ENCODE peak calls at places on chromosomes 11 and 22, in five cellular contexts. O, S, U, B and F are unnamed samples.

GRCh38 chr11:6640985-6641701 is 14.5 kb downstream of the DCHS1 start:
- DNase-seq in U (no peak), B (no peak), S (no peak), O (peak), F (no peak)

GRCh38 chr11:63537293-63538101 is 889 bp downstream of the PLAAT4 start:
- DNase-seq in U (peak), B (peak), O (peak), S (no peak), F (no peak)

GRCh38 chr11:83072689-83073242 is 1.1 kb upstream of the RAB30 start:
- DNase-seq in S (no peak), U (no peak), O (no peak), B (no peak), F (no peak)

GRCh38 chr11:99366476-99366992 is 345.8 kb downstream of the CNTN5 start:
- DNase-seq in B (no peak), S (no peak), O (no peak), U (no peak), F (no peak)

GRCh38 chr22:47564651-47565050 is 802.2 kb downstream of the TBC1D22A start:
- DNase-seq in B (no peak), U (no peak), S (no peak), O (no peak), F (no peak)

GRCh38 chr22:33884829-33885228 is 35.4 kb downstream of the LARGE1 start:
- DNase-seq in U (no peak), S (no peak), B (no peak), O (no peak), F (no peak)

GRCh38 chr11:67071420-67072284 is 15.0 kb downstream of the RHOD start:
- DNase-seq in S (peak), O (peak), B (peak), U (peak), F (peak)

GRCh38 chr11:93329936-93330445 is 551 bp upstream of the DEUP1 start:
- DNase-seq in B (peak), U (no peak), S (no peak), O (no peak), F (peak)

GRCh38 chr11:131198161-131198560 is 172.3 kb upstream of the NTM start:
- DNase-seq in S (no peak), U (no peak), B (no peak), O (no peak), F (no peak)

GRCh38 chr11:10452211-10452767 is 2.8 kb upstream of the AMPD3 start:
- DNase-seq in S (no peak), U (no peak), O (no peak), B (no peak), F (no peak)

GRCh38 chr22:20186871-20187546 is 36.2 kb upstream of the CCDC188 start:
- DNase-seq in U (no peak), S (no peak), O (no peak), B (no peak), F (peak)

GRCh38 chr22:46287873-46288751 is 8.6 kb upstream of the GTSE1 start:
- DNase-seq in B (peak), U (peak), S (peak), O (peak), F (no peak)

GRCh38 chr11:10459029-10459970 is 4.2 kb downstream of the AMPD3 start:
- DNase-seq in B (peak), O (no peak), S (no peak), U (no peak), F (peak)

GRCh38 chr11:82703796-82704195 is 29.9 kb downstream of the FAM181B start:
- DNase-seq in O (no peak), B (no peak), S (no peak), U (no peak), F (no peak)

GRCh38 chr22:40898850-40899357 is 37.0 kb upstream of the DNAJB7 start:
- DNase-seq in S (no peak), B (peak), O (no peak), U (no peak), F (no peak)

GRCh38 chr11:93494341-93494740 is 48.9 kb downstream of the SMCO4 start:
- DNase-seq in O (no peak), S (no peak), B (no peak), U (no peak), F (no peak)

GRCh38 chr22:19871845-19872778 is 17.4 kb upstream of the GNB1L start:
- DNase-seq in U (no peak), B (peak), O (peak), S (peak), F (no peak)

GRCh38 chr22:44462246-44463015 is 35.6 kb downstream of the RTL6 start:
- DNase-seq in O (no peak), U (no peak), S (no peak), B (peak), F (no peak)

GRCh38 chr11:12119502-12119901 is 9.1 kb downstream of the MICAL2 start:
- DNase-seq in U (no peak), S (no peak), B (no peak), O (no peak), F (no peak)

GRCh38 chr11:123430736-123431356 is 777 bp downstream of the GRAMD1B start:
- DNase-seq in O (peak), U (peak), B (peak), S (peak), F (no peak)

GRCh38 chr11:18769802-18770456 is 21.7 kb downstream of the PTPN5 start:
- DNase-seq in O (no peak), B (no peak), S (no peak), U (no peak), F (no peak)

GRCh38 chr22:40855960-40856512 is 403 bp downstream of the ST13 start:
- DNase-seq in S (no peak), U (no peak), O (no peak), B (peak), F (no peak)

GRCh38 chr22:37633693-37634504 is 5.6 kb upstream of the SH3BP1 start:
- DNase-seq in S (peak), B (peak), U (peak), O (peak), F (peak)

GRCh38 chr11:91956711-91957110 is 267.9 kb upstream of the FAT3 start:
- DNase-seq in B (no peak), U (no peak), O (no peak), S (no peak), F (no peak)

GRCh38 chr11:78323356-78323755 is 94.3 kb downstream of the GAB2 start:
- DNase-seq in U (no peak), S (no peak), O (no peak), B (no peak), F (no peak)

GRCh38 chr11:2940166-2940929 is 11.1 kb upstream of the PHLDA2 start:
- DNase-seq in U (no peak), O (peak), B (no peak), S (peak), F (no peak)

GRCh38 chr11:131897976-131898375 is 527.6 kb downstream of the NTM start:
- DNase-seq in S (no peak), B (no peak), O (no peak), U (no peak), F (no peak)

GRCh38 chr11:75276696-75277095 is 36.1 kb downstream of the TPBGL start:
- DNase-seq in O (peak), U (no peak), B (peak), S (no peak), F (no peak)

GRCh38 chr11:93740802-93741093 is 547 bp downstream of the TAF1D start:
- DNase-seq in S (peak), O (peak), B (peak), U (peak), F (peak)

GRCh38 chr22:45511847-45512261 is 9.2 kb downstream of the FBLN1 start:
- DNase-seq in O (peak), S (no peak), B (peak), U (no peak), F (no peak)

GRCh38 chr11:72235351-72236057 is 8.5 kb downstream of the PHOX2A start:
- DNase-seq in S (no peak), B (peak), U (no peak), O (no peak), F (no peak)

GRCh38 chr11:92141159-92141558 is 83.5 kb upstream of the FAT3 start:
- DNase-seq in O (no peak), B (peak), U (no peak), S (no peak), F (no peak)

DNA sequence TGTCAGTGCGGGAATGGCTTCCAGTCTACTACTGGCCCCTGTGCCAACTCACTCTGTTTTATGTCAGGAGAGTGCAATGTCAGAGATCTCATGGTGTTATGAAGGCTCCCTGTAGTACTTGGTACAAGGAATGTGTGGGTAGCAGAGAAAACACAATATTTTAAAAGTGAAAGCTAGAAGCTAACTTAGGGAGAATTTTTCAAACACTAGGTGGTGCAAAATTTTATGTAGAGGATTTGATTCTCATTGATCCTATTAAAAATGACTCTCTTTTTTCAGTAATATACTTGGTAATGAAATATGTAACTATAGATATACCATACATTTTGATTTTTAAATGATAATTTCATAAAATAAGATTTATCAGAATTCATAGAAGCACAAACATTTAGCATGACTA is 134.7 kb downstream of the JRKL start:
- DNase-seq in S (no peak), B (no peak), U (no peak), O (no peak), F (no peak)
- TF ChIP-seq CTCF in S (peak), B (no peak), U (no peak), O (no peak), F (no peak)

GRCh38 chr11:69535928-69536327 is 54.5 kb downstream of the LINC01488 start:
- DNase-seq in S (peak), U (no peak), O (no peak), B (no peak), F (no peak)

GRCh38 chr11:69537855-69538640 is 56.6 kb downstream of the LINC01488 start:
- DNase-seq in O (no peak), S (no peak), B (no peak), U (no peak), F (no peak)

GRCh38 chr11:69534166-69534530 is 52.7 kb downstream of the LINC01488 start:
- DNase-seq in U (no peak), S (peak), O (no peak), B (no peak), F (no peak)

GRCh38 chr11:69537126-69537525 is 55.7 kb downstream of the LINC01488 start:
- DNase-seq in S (no peak), B (no peak), O (no peak), U (no peak), F (no peak)

GRCh38 chr11:69536406-69536805 is 54.9 kb downstream of the LINC01488 start:
- DNase-seq in B (no peak), S (peak), U (no peak), O (no peak), F (no peak)
- H3K4me3 ChIP-seq in B (no peak), S (no peak), U (no peak), O (no peak), F (no peak)

DNA sequence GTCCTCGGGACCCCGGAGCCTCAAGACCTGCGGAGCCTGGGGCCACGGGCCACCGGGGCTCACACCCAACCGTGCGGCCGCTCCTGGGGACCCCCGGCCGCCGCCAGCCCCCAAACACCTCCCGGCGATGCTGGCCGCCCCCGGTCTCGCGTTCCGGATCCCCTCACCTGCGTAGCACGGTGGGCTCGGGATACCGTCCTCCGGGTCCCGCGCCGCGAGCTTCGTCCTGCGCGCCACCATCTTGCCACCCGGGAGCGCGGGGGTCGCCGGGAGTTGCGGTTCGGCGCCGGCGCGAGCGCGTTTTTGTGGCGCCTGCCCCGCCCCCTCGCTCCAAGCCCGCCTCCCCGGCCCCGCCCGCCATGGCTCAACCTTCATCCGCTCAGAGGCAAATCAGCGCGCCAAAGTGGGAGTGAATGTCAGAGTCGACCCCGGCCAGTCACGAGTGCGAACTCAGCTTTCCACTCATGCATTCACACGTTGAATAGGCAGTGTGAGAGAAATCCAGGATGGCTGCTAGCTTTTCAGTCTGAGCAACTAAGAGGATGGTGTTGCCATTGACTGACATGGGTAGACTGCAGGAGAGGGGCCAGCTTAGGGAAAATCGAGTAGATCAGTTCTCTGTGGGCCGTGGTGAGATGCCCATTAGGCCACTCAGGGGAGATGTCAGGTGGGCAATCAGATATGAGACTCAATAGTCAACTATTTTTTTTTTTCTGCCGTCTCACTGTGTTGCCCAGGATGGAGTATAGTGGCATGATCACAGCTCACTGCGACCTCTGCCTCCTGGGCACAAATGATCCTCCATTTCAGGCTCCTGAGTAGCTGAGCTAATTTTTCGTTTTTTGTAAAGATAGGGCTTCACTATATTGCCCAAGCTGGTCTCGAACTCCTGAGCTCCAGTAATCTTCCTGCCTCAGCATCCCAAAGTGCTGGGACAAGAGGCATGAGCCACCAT is 28.3 kb downstream of the SERHL2 start:
- DNase-seq in B (peak), U (peak), O (peak), S (peak), F (peak)
- H3K27ac ChIP-seq in B (no peak), U (no peak), O (no peak), S (peak), F (peak)

DNA sequence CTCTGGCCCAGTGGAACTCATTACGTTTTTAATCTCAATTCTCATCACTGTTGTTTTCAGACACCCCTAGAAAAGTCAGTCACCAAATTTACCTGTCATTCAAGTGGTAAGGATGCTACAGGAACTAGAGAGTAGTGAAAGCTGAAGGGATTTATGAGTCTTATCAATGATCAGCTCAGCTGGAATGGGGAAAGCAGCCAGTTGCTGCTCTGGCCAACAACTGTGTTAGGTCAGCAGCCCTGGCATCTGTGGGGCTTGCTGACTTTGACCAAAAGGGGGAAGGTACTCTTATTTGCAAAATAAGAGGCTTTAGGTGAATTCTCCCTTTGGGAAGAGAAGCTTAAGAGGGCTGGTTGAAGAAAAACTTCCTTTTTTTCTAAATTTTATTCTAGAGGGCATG is 76.2 kb upstream of the HORMAD2 start:
- DNase-seq in U (no peak), O (no peak), S (no peak), B (no peak), F (no peak)
- TF ChIP-seq CTCF in U (no peak), O (no peak), S (no peak), B (no peak), F (no peak)

DNA sequence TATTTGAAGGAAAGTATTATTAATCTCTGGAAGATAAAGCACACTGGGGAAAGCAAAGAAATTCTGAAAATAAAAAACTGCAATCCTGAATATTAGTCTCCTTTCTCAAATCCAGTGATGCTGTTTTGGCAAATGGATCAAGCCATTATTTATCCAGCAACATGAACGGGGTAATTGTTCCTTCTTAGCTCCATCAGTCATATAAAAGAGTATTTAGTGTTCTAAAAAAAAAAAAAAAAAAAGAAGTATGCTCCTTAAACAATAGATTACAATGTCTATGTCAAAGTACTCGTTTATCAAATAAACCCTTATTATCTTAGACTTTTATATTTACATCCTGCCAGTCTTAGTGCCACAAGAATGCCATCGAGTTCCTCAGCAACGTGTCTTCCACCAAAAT is 1.3 kb downstream of the RDX start:
- DNase-seq in B (no peak), U (no peak), O (no peak), S (no peak), F (no peak)
- H3K4me3 ChIP-seq in B (peak), U (no peak), O (no peak), S (peak), F (peak)